ENCODE peak calls at places on chromosomes 2 and 18, in nine cellular contexts. One of them, this sample, is unnamed.

GRCh38 chr2:215489288-215489848 is 53.5 kb upstream of the FN1 start:
- DNase-seq in psoas muscle: no peak
- DNase-seq in fibroblast of lung: no peak
- DNase-seq in ovary: no peak
- DNase-seq in ACHN: no peak
- DNase-seq in GM12865: no peak
- DNase-seq in effector memory CD8-positive, alpha-beta T cell: no peak
- DNase-seq in NCI-H2171: no peak
- DNase-seq in ascending aorta: no peak
- DNase-seq in this sample: no peak

GRCh38 chr2:79040967-79041582 is 15.6 kb downstream of the REG3G start:
- DNase-seq in psoas muscle: no peak
- DNase-seq in ACHN: peak; percentile 30
- DNase-seq in ovary: no peak
- DNase-seq in fibroblast of lung: no peak
- DNase-seq in GM12865: no peak
- DNase-seq in NCI-H2171: no peak
- DNase-seq in ascending aorta: no peak
- DNase-seq in effector memory CD8-positive, alpha-beta T cell: no peak
- DNase-seq in this sample: no peak

GRCh38 chr2:180707867-180708205 is 272.6 kb upstream of the UBE2E3 start:
- DNase-seq in fibroblast of lung: peak; percentile 93
- DNase-seq in ACHN: peak; percentile 77
- DNase-seq in NCI-H2171: peak; percentile 56
- DNase-seq in ascending aorta: no peak
- DNase-seq in ovary: no peak
- DNase-seq in GM12865: no peak
- DNase-seq in psoas muscle: no peak
- DNase-seq in effector memory CD8-positive, alpha-beta T cell: no peak
- DNase-seq in this sample: peak; percentile 65

GRCh38 chr2:98219152-98219551 is 127.1 kb upstream of the CNGA3 start:
- DNase-seq in ACHN: no peak
- DNase-seq in ovary: no peak
- DNase-seq in fibroblast of lung: no peak
- DNase-seq in ascending aorta: no peak
- DNase-seq in psoas muscle: no peak
- DNase-seq in GM12865: no peak
- DNase-seq in NCI-H2171: no peak
- DNase-seq in effector memory CD8-positive, alpha-beta T cell: no peak
- DNase-seq in this sample: no peak

GRCh38 chr2:29260151-29260772 is 145.0 kb downstream of the CLIP4 start:
- DNase-seq in GM12865: no peak
- DNase-seq in ACHN: no peak
- DNase-seq in psoas muscle: no peak
- DNase-seq in ascending aorta: no peak
- DNase-seq in NCI-H2171: no peak
- DNase-seq in ovary: no peak
- DNase-seq in effector memory CD8-positive, alpha-beta T cell: no peak
- DNase-seq in fibroblast of lung: peak; percentile 25
- DNase-seq in this sample: peak; percentile 11

GRCh38 chr2:112646102-112646719 is 472 bp downstream of the SLC20A1 start:
- DNase-seq in ovary: no peak
- DNase-seq in effector memory CD8-positive, alpha-beta T cell: peak; percentile 46
- DNase-seq in NCI-H2171: peak; percentile 65
- DNase-seq in fibroblast of lung: no peak
- DNase-seq in ascending aorta: no peak
- DNase-seq in psoas muscle: no peak
- DNase-seq in ACHN: peak; percentile 28
- DNase-seq in GM12865: peak; percentile 54
- DNase-seq in this sample: no peak

GRCh38 chr2:74010087-74010541 is 25.4 kb downstream of the TET3 start:
- DNase-seq in ascending aorta: peak; percentile 63
- DNase-seq in fibroblast of lung: no peak
- DNase-seq in NCI-H2171: peak; percentile 69
- DNase-seq in GM12865: no peak
- DNase-seq in ovary: peak; percentile 60
- DNase-seq in effector memory CD8-positive, alpha-beta T cell: no peak
- DNase-seq in ACHN: no peak
- DNase-seq in psoas muscle: no peak
- DNase-seq in this sample: no peak

GRCh38 chr18:44453505-44453904 is 227.2 kb upstream of the SETBP1 start:
- DNase-seq in effector memory CD8-positive, alpha-beta T cell: no peak
- DNase-seq in ascending aorta: no peak
- DNase-seq in fibroblast of lung: no peak
- DNase-seq in ovary: no peak
- DNase-seq in GM12865: no peak
- DNase-seq in psoas muscle: no peak
- DNase-seq in ACHN: no peak
- DNase-seq in NCI-H2171: no peak
- DNase-seq in this sample: peak; percentile 48

GRCh38 chr18:23186781-23187180 is 51.5 kb downstream of the CABLES1 start:
- DNase-seq in ovary: no peak
- DNase-seq in ascending aorta: no peak
- DNase-seq in effector memory CD8-positive, alpha-beta T cell: no peak
- DNase-seq in GM12865: no peak
- DNase-seq in ACHN: no peak
- DNase-seq in fibroblast of lung: no peak
- DNase-seq in psoas muscle: no peak
- DNase-seq in NCI-H2171: no peak
- DNase-seq in this sample: no peak

GRCh38 chr2:24830351-24830750 is 37.1 kb downstream of the CENPO start:
- DNase-seq in ACHN: peak; percentile 10
- DNase-seq in NCI-H2171: no peak
- DNase-seq in psoas muscle: peak; percentile 25
- DNase-seq in GM12865: no peak
- DNase-seq in ascending aorta: peak; percentile 52
- DNase-seq in fibroblast of lung: peak; percentile 46
- DNase-seq in ovary: no peak
- DNase-seq in effector memory CD8-positive, alpha-beta T cell: no peak
- DNase-seq in this sample: no peak

GRCh38 chr18:46452820-46453219 is 204.2 kb downstream of the LOXHD1 start:
- DNase-seq in effector memory CD8-positive, alpha-beta T cell: no peak
- DNase-seq in GM12865: no peak
- DNase-seq in fibroblast of lung: no peak
- DNase-seq in NCI-H2171: peak; percentile 45
- DNase-seq in psoas muscle: no peak
- DNase-seq in ACHN: peak; percentile 93
- DNase-seq in ovary: no peak
- DNase-seq in ascending aorta: no peak
- DNase-seq in this sample: no peak

GRCh38 chr2:189287982-189288494 is 108.5 kb upstream of the COL5A2 start:
- DNase-seq in effector memory CD8-positive, alpha-beta T cell: no peak
- DNase-seq in fibroblast of lung: peak; percentile 91
- DNase-seq in ascending aorta: no peak
- DNase-seq in ovary: no peak
- DNase-seq in ACHN: peak; percentile 81
- DNase-seq in psoas muscle: no peak
- DNase-seq in GM12865: peak; percentile 25
- DNase-seq in NCI-H2171: peak; percentile 10
- DNase-seq in this sample: peak; percentile 62

GRCh38 chr18:24380163-24380747 is 17.4 kb downstream of the OSBPL1A start:
- DNase-seq in ovary: no peak
- DNase-seq in psoas muscle: no peak
- DNase-seq in fibroblast of lung: no peak
- DNase-seq in ascending aorta: no peak
- DNase-seq in NCI-H2171: no peak
- DNase-seq in GM12865: no peak
- DNase-seq in effector memory CD8-positive, alpha-beta T cell: no peak
- DNase-seq in ACHN: no peak
- DNase-seq in this sample: no peak

GRCh38 chr2:217870528-217871011 is 132.2 kb downstream of the TNS1 start:
- DNase-seq in psoas muscle: peak; percentile 86
- DNase-seq in NCI-H2171: no peak
- DNase-seq in ACHN: no peak
- DNase-seq in fibroblast of lung: no peak
- DNase-seq in effector memory CD8-positive, alpha-beta T cell: no peak
- DNase-seq in ovary: no peak
- DNase-seq in ascending aorta: no peak
- DNase-seq in GM12865: no peak
- DNase-seq in this sample: no peak

GRCh38 chr2:240460781-240461431 is 25.4 kb downstream of the GPC1 start:
- DNase-seq in fibroblast of lung: no peak
- DNase-seq in ovary: peak; percentile 22
- DNase-seq in effector memory CD8-positive, alpha-beta T cell: no peak
- DNase-seq in psoas muscle: peak; percentile 52
- DNase-seq in ascending aorta: peak; percentile 59
- DNase-seq in ACHN: no peak
- DNase-seq in NCI-H2171: no peak
- DNase-seq in GM12865: no peak
- DNase-seq in this sample: no peak

GRCh38 chr2:46942143-46942526 is 26.5 kb upstream of the MCFD2 start:
- DNase-seq in ACHN: peak; percentile 33
- DNase-seq in GM12865: peak; percentile 85
- DNase-seq in NCI-H2171: no peak
- DNase-seq in ascending aorta: peak; percentile 79
- DNase-seq in psoas muscle: peak; percentile 54
- DNase-seq in effector memory CD8-positive, alpha-beta T cell: peak; percentile 72
- DNase-seq in fibroblast of lung: no peak
- DNase-seq in ovary: no peak
- DNase-seq in this sample: no peak

GRCh38 chr2:154425999-154426398 is 272.5 kb upstream of the KCNJ3 start:
- DNase-seq in ascending aorta: no peak
- DNase-seq in ACHN: no peak
- DNase-seq in ovary: no peak
- DNase-seq in effector memory CD8-positive, alpha-beta T cell: no peak
- DNase-seq in GM12865: no peak
- DNase-seq in NCI-H2171: peak; percentile 4
- DNase-seq in fibroblast of lung: no peak
- DNase-seq in psoas muscle: peak; percentile 44
- DNase-seq in this sample: no peak